ENCODE peak calls at places on chromosomes 4 and X, in six cellular contexts. S, P, D, K, V and E are unnamed samples.

GRCh38 chrX:131792356-131792749 is 230.7 kb upstream of the STK26 start:
- DNase-seq in S (no peak), P (peak), D (peak), K (peak), V (no peak), E (no peak)

GRCh38 chr4:107838138-107838618 is 13.4 kb downstream of the SGMS2 start:
- DNase-seq in S (no peak), P (peak), D (no peak), K (no peak), V (no peak), E (no peak)

GRCh38 chr4:77358315-77358928 is 201.4 kb downstream of the CCNG2 start:
- DNase-seq in S (no peak), P (peak), D (peak), K (peak), V (peak), E (peak)

GRCh38 chr4:38803833-38804653 is 548 bp downstream of the TLR1 start:
- DNase-seq in S (no peak), P (no peak), D (no peak), K (no peak), V (no peak), E (no peak)

GRCh38 chr4:173564461-173564860 is 34.4 kb upstream of the HAND2 start:
- DNase-seq in S (no peak), P (no peak), D (no peak), K (no peak), V (no peak), E (no peak)

GRCh38 chrX:10525381-10525780 is 95.0 kb downstream of the MID1 start:
- DNase-seq in S (no peak), P (no peak), D (no peak), K (no peak), V (no peak), E (no peak)

GRCh38 chr4:8765084-8765483 is 106.6 kb downstream of the HMX1 start:
- DNase-seq in S (no peak), P (no peak), D (no peak), K (no peak), V (peak), E (no peak)

GRCh38 chr4:167606551-167606950 is 372.3 kb upstream of the SPOCK3 start:
- DNase-seq in S (no peak), P (no peak), D (no peak), K (no peak), V (no peak), E (no peak)

GRCh38 chr4:107034091-107034698 is 1.9 kb downstream of the DKK2 start:
- DNase-seq in S (peak), P (peak), D (peak), K (no peak), V (peak), E (no peak)

GRCh38 chr4:47913858-47914218 is 545 bp downstream of the NFXL1 start:
- DNase-seq in S (peak), P (peak), D (no peak), K (no peak), V (peak), E (no peak)

GRCh38 chr4:13344216-13344615 is 139.9 kb downstream of the RAB28 start:
- DNase-seq in S (no peak), P (peak), D (no peak), K (no peak), V (no peak), E (no peak)